ENCODE peak calls at places on chromosomes 16 and 17, in eight cellular contexts. T, M, R, Q, N, U, Z and Y are unnamed samples.

GRCh38 chr17:17119533-17119932 is 77.3 kb downstream of the MPRIP start:
- DNase-seq in T (peak; percentile 64), M (no peak), R (no peak), Q (peak; percentile 40), N (no peak), U (peak; percentile 31), Z (no peak), Y (no peak)

GRCh38 chr16:77430360-77430759 is 4.5 kb downstream of the ADAMTS18 start:
- DNase-seq in T (no peak), M (no peak), R (no peak), Q (no peak), N (no peak), U (no peak), Z (no peak), Y (no peak)

GRCh38 chr17:44361292-44362055 is 2.2 kb downstream of the FAM171A2 start:
- DNase-seq in T (no peak), M (no peak), R (no peak), Q (no peak), N (no peak), U (no peak), Z (no peak), Y (no peak)

GRCh38 chr16:84451781-84452180 is 52.7 kb downstream of the MEAK7 start:
- DNase-seq in T (no peak), M (no peak), R (no peak), Q (no peak), N (no peak), U (no peak), Z (no peak), Y (no peak)

GRCh38 chr17:29847527-29847931 is 82.5 kb downstream of the SSH2 start:
- DNase-seq in T (no peak), M (no peak), R (no peak), Q (no peak), N (no peak), U (no peak), Z (no peak), Y (no peak)

GRCh38 chr16:80273635-80274538 is 266.9 kb upstream of the DYNLRB2 start:
- DNase-seq in T (peak; percentile 79), M (peak; percentile 8), R (no peak), Q (no peak), N (no peak), U (no peak), Z (no peak), Y (no peak)

GRCh38 chr17:67376509-67376891 is 581 bp upstream of the PITPNC1 start:
- DNase-seq in T (no peak), M (no peak), R (no peak), Q (no peak), N (no peak), U (no peak), Z (no peak), Y (no peak)

GRCh38 chr17:78043031-78043430 is 84.5 kb downstream of the TNRC6C start:
- DNase-seq in T (no peak), M (no peak), R (no peak), Q (no peak), N (no peak), U (no peak), Z (no peak), Y (no peak)

GRCh38 chr16:81127051-81127450 is 30.9 kb upstream of the GCSH start:
- DNase-seq in T (peak; percentile 97), M (no peak), R (no peak), Q (no peak), N (no peak), U (no peak), Z (no peak), Y (no peak)

GRCh38 chr16:324451-325334 is 27.8 kb downstream of the AXIN1 start:
- DNase-seq in T (no peak), M (no peak), R (no peak), Q (no peak), N (peak; percentile 33), U (no peak), Z (no peak), Y (no peak)

GRCh38 chr17:4449736-4450135 is 16.0 kb downstream of the SPNS3 start:
- DNase-seq in T (no peak), M (no peak), R (no peak), Q (no peak), N (no peak), U (no peak), Z (no peak), Y (no peak)

GRCh38 chr16:84874004-84874435 is 54.2 kb downstream of the CRISPLD2 start:
- DNase-seq in T (no peak), M (no peak), R (no peak), Q (no peak), N (peak; percentile 5), U (no peak), Z (peak; percentile 39), Y (no peak)

GRCh38 chr17:73145641-73146040 is 19.2 kb upstream of the SSTR2 start:
- DNase-seq in T (no peak), M (no peak), R (no peak), Q (no peak), N (no peak), U (no peak), Z (no peak), Y (no peak)

GRCh38 chr17:78875738-78876597 is 27.0 kb downstream of the CEP295NL start:
- DNase-seq in T (no peak), M (no peak), R (no peak), Q (no peak), N (no peak), U (no peak), Z (no peak), Y (no peak)

GRCh38 chr17:69179227-69179952 is 37.7 kb upstream of the ABCA6 start:
- DNase-seq in T (peak; percentile 50), M (no peak), R (no peak), Q (no peak), N (no peak), U (no peak), Z (no peak), Y (no peak)

GRCh38 chr16:56372938-56373337 is 52.4 kb downstream of the AMFR start:
- DNase-seq in T (no peak), M (no peak), R (no peak), Q (no peak), N (no peak), U (no peak), Z (no peak), Y (no peak)

GRCh38 chr16:48087639-48088038 is 68.2 kb downstream of the ABCC12 start:
- DNase-seq in T (no peak), M (no peak), R (no peak), Q (no peak), N (peak; percentile 42), U (no peak), Z (no peak), Y (no peak)

GRCh38 chr17:44610871-44611270 is 45.4 kb upstream of the MEIOC start:
- DNase-seq in T (no peak), M (no peak), R (no peak), Q (no peak), N (no peak), U (no peak), Z (no peak), Y (no peak)

GRCh38 chr17:72334205-72334604 is 213.4 kb downstream of the SOX9 start:
- DNase-seq in T (peak; percentile 33), M (no peak), R (no peak), Q (no peak), N (no peak), U (no peak), Z (no peak), Y (no peak)

GRCh38 chr17:75619506-75620431 is 13.5 kb upstream of the SMIM5 start:
- DNase-seq in T (no peak), M (no peak), R (peak; percentile 23), Q (no peak), N (peak; percentile 21), U (no peak), Z (no peak), Y (peak; percentile 96)